ENCODE peak calls at places on chromosomes 5 and 9, in six cellular contexts. A is IMR-90; X is stimulated activated CD4-positive, alpha-beta T cell treated with anti-CD3 and anti-CD28 coated beads, Interleukin-1b, Interleukin-23, amount 100 ng/mL, for 24 hours; B is SW 1271; C is Calu3; I is activated naive CD8-positive, alpha-beta T cell treated with anti-CD3 and anti-CD28 coated beads, Interleukin-2, amount 50 U/mL, for 24 hours. P is an unnamed sample.

GRCh38 chr5:14557840-14558239 is 23.8 kb upstream of the OTULINL start:
- DNase-seq in A (no peak), X (no peak), B (no peak), C (no peak), I (no peak), P (no peak)

GRCh38 chr9:111298111-111298510 is 31.9 kb downstream of the OR2K2 start:
- DNase-seq in A (no peak), X (no peak), B (no peak), C (no peak), I (no peak), P (no peak)

GRCh38 chr5:42898760-42899159 is 87.1 kb upstream of the SELENOP start:
- DNase-seq in A (no peak), X (no peak), B (no peak), C (no peak), I (no peak), P (no peak)

GRCh38 chr9:18601026-18601425 is 127.1 kb downstream of the ADAMTSL1 start:
- DNase-seq in A (no peak), X (no peak), B (no peak), C (no peak), I (no peak), P (no peak)

GRCh38 chr9:68914751-68915150 is 99.2 kb downstream of the PRKACG start:
- DNase-seq in A (no peak), X (no peak), B (no peak), C (no peak), I (no peak), P (no peak)

GRCh38 chr5:15031180-15031579 is 159.6 kb upstream of the ANKH start:
- DNase-seq in A (no peak), X (no peak), B (no peak), C (no peak), I (no peak), P (no peak)

GRCh38 chr9:128636556-128637530 is 19.8 kb downstream of the DYNC2I2 start:
- DNase-seq in A (no peak), X (no peak), B (no peak), C (no peak), I (no peak), P (no peak)

GRCh38 chr9:23088932-23089364 is 642.3 kb downstream of the DMRTA1 start:
- DNase-seq in A (no peak), X (no peak), B (no peak), C (peak), I (no peak), P (no peak)

GRCh38 chr5:122236270-122236669 is 75.8 kb upstream of the SNCAIP start:
- DNase-seq in A (peak), X (no peak), B (peak), C (no peak), I (no peak), P (no peak)

GRCh38 chr9:75739884-75740611 is 150.4 kb upstream of the PCSK5 start:
- DNase-seq in A (no peak), X (no peak), B (no peak), C (no peak), I (no peak), P (no peak)

GRCh38 chr9:105299190-105299854 is 54.9 kb downstream of the SLC44A1 start:
- DNase-seq in A (peak), X (no peak), B (peak), C (peak), I (no peak), P (no peak)

GRCh38 chr5:142314129-142314528 is 10.7 kb downstream of the SPRY4 start:
- DNase-seq in A (no peak), X (no peak), B (no peak), C (no peak), I (no peak), P (no peak)

GRCh38 chr5:138559937-138560336 is 15.3 kb downstream of the HSPA9 start:
- DNase-seq in A (no peak), X (no peak), B (no peak), C (no peak), I (no peak), P (no peak)